ENCODE peak calls at places on chromosomes 13 and 19, in five cellular contexts. One of them, this sample, is unnamed.

GRCh38 chr13:67267136-67267535 is 37.0 kb upstream of the PCDH9 start:
- DNase-seq in H1: no peak
- DNase-seq in K562: no peak
- DNase-seq in A549: no peak
- DNase-seq in GM12878: no peak
- DNase-seq in this sample: no peak

GRCh38 chr13:35884211-35884610 is 247.0 kb downstream of the DCLK1 start:
- DNase-seq in GM12878: no peak
- DNase-seq in H1: no peak
- DNase-seq in A549: no peak
- DNase-seq in K562: no peak
- DNase-seq in this sample: no peak

GRCh38 chr13:52644108-52644507 is 1.9 kb downstream of the HNRNPA1L2 start:
- DNase-seq in GM12878: no peak
- DNase-seq in K562: no peak
- DNase-seq in H1: no peak
- DNase-seq in A549: no peak
- DNase-seq in this sample: no peak

GRCh38 chr19:7679017-7679720 is 1.5 kb upstream of the TRAPPC5 start:
- DNase-seq in K562: no peak
- DNase-seq in A549: peak; percentile 30
- DNase-seq in GM12878: no peak
- DNase-seq in H1: no peak
- DNase-seq in this sample: peak; percentile 36

GRCh38 chr13:39956036-39956435 is 300.6 kb downstream of the COG6 start:
- DNase-seq in H1: no peak
- DNase-seq in GM12878: peak; percentile 73
- DNase-seq in K562: no peak
- DNase-seq in A549: no peak
- DNase-seq in this sample: no peak

GRCh38 chr13:112767506-112768471 is 78.0 kb downstream of the ATP11A start:
- DNase-seq in K562: no peak
- DNase-seq in A549: no peak
- DNase-seq in H1: no peak
- DNase-seq in GM12878: peak; percentile 17
- DNase-seq in this sample: no peak

GRCh38 chr19:29245221-29245620 is 32.3 kb upstream of the UQCRFS1 start:
- DNase-seq in K562: no peak
- DNase-seq in GM12878: no peak
- DNase-seq in H1: no peak
- DNase-seq in A549: no peak
- DNase-seq in this sample: no peak

GRCh38 chr13:46383383-46383782 is 3.7 kb downstream of the RUBCNL start:
- DNase-seq in K562: no peak
- DNase-seq in A549: no peak
- DNase-seq in GM12878: no peak
- DNase-seq in H1: no peak
- DNase-seq in this sample: no peak

GRCh38 chr19:41864374-41864773 is 4.3 kb downstream of the RPS19 start:
- DNase-seq in A549: no peak
- DNase-seq in K562: no peak
- DNase-seq in H1: no peak
- DNase-seq in GM12878: no peak
- DNase-seq in this sample: no peak

GRCh38 chr13:20684535-20684934 is 19.0 kb upstream of the IL17D start:
- DNase-seq in H1: no peak
- DNase-seq in A549: no peak
- DNase-seq in K562: no peak
- DNase-seq in GM12878: no peak
- DNase-seq in this sample: no peak

GRCh38 chr19:35000647-35001501 is 751 bp downstream of the GRAMD1A start:
- DNase-seq in A549: peak; percentile 79
- DNase-seq in K562: peak; percentile 45
- DNase-seq in GM12878: no peak
- DNase-seq in H1: peak; percentile 34
- DNase-seq in this sample: peak; percentile 59

GRCh38 chr19:35000338-35000646 is 169 bp downstream of the GRAMD1A start:
- DNase-seq in A549: no peak
- DNase-seq in K562: no peak
- DNase-seq in H1: no peak
- DNase-seq in GM12878: no peak
- DNase-seq in this sample: no peak

GRCh38 chr19:34999498-35000337 is at the start of gene GRAMD1A:
- DNase-seq in GM12878: no peak
- DNase-seq in H1: peak; percentile 69
- DNase-seq in K562: peak; percentile 96
- DNase-seq in A549: peak; percentile 98
- DNase-seq in this sample: peak; percentile 81

GRCh38 chr19:34996978-34997640 is 3.0 kb upstream of the GRAMD1A start:
- DNase-seq in A549: no peak
- DNase-seq in GM12878: no peak
- DNase-seq in K562: no peak
- DNase-seq in H1: no peak
- DNase-seq in this sample: peak; percentile 79

GRCh38 chr19:34998777-34999497 is 1.2 kb upstream of the GRAMD1A start:
- DNase-seq in GM12878: no peak
- DNase-seq in K562: peak; percentile 54
- DNase-seq in H1: no peak
- DNase-seq in A549: no peak
- DNase-seq in this sample: peak; percentile 23
- H3K4me1 ChIP-seq in GM12878: peaks cover 43% of the 10 kb centered on the region
- H3K4me1 ChIP-seq in K562: peaks cover 27% of the 10 kb centered on the region
- H3K4me1 ChIP-seq in H1: peaks cover 8% of the 10 kb centered on the region
- H3K4me1 ChIP-seq in A549: peaks cover 80% of the 10 kb centered on the region
- H3K4me1 ChIP-seq in this sample: peaks cover 81% of the 10 kb centered on the region

GRCh38 chr19:40827386-40828247 is 22.6 kb downstream of the CYP2A6 start:
- DNase-seq in K562: no peak
- DNase-seq in A549: no peak
- DNase-seq in H1: no peak
- DNase-seq in GM12878: no peak
- DNase-seq in this sample: no peak

GRCh38 chr19:40836754-40837429 is 13.4 kb downstream of the CYP2A6 start:
- DNase-seq in K562: no peak
- DNase-seq in GM12878: no peak
- DNase-seq in H1: no peak
- DNase-seq in A549: no peak
- DNase-seq in this sample: no peak

GRCh38 chr19:40829205-40829604 is 21.0 kb downstream of the CYP2A6 start:
- DNase-seq in K562: no peak
- DNase-seq in GM12878: no peak
- DNase-seq in A549: no peak
- DNase-seq in H1: no peak
- DNase-seq in this sample: no peak

DNA sequence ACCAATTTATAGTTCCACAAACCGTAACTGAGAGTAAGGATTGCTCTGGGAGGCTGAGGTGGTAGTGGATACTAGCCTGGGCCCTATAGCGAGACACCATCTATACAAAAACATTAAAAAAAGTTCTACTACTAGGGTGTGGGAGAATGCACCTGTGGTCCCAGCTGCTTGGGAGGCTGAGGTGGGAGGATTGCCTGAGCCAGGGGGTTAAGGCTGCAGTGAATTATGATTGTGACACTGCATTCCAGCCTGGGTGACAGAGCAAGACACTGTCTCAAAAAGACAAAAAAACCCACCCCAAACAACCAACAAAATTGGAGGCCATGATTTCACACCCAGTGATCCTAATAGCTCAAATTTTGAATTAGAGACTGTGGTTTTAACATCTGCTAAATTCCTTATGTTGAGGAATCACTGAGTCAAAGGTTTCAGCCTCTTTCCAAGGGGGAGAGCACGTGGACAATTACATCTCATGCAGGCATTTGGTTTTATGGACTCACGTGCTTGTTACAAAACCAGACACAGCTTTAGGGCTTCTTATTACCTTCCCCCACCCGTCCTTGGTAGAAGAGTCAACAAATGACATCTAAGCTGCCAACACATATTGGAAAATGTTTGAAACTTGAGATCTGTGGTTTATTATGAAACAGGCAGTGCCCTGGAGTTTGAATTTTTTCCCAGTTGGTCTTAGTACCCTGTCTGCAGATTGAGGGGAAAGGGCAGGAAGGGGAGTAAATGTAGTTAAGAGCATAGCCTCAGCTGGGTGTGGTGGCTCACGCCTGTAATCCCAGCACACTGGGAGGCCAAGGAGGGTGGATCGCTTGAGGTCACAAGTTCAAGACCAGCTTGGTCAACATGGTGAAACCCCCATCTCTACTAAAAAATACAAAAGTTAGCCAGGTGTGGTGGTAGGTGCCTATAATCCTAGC is 18.5 kb downstream of the CYP2A6 start:
- DNase-seq in A549: peak; percentile 90
- DNase-seq in GM12878: no peak
- DNase-seq in K562: no peak
- DNase-seq in H1: no peak
- DNase-seq in this sample: peak; percentile 96
- TF ChIP-seq KDM1A in A549: no peak
- TF ChIP-seq KDM1A in GM12878: no peak
- TF ChIP-seq KDM1A in K562: no peak
- TF ChIP-seq KDM1A in H1: no peak
- TF ChIP-seq KDM1A in this sample: no peak

GRCh38 chr19:56113071-56113632 is 7.9 kb downstream of the ZNF787 start:
- DNase-seq in GM12878: no peak
- DNase-seq in H1: no peak
- DNase-seq in K562: no peak
- DNase-seq in A549: no peak
- DNase-seq in this sample: no peak

GRCh38 chr19:56110515-56111448 is 10.3 kb downstream of the ZNF787 start:
- DNase-seq in H1: no peak
- DNase-seq in GM12878: no peak
- DNase-seq in K562: no peak
- DNase-seq in A549: no peak
- DNase-seq in this sample: peak; percentile 78

GRCh38 chr19:56114051-56114694 is 6.9 kb downstream of the ZNF787 start:
- DNase-seq in A549: no peak
- DNase-seq in GM12878: no peak
- DNase-seq in H1: no peak
- DNase-seq in K562: no peak
- DNase-seq in this sample: no peak

GRCh38 chr19:56111601-56112312 is 9.3 kb downstream of the ZNF787 start:
- DNase-seq in H1: no peak
- DNase-seq in K562: no peak
- DNase-seq in GM12878: no peak
- DNase-seq in A549: no peak
- DNase-seq in this sample: peak; percentile 45

GRCh38 chr19:56112313-56112709 is 8.8 kb downstream of the ZNF787 start:
- DNase-seq in H1: no peak
- DNase-seq in GM12878: no peak
- DNase-seq in K562: no peak
- DNase-seq in A549: no peak
- DNase-seq in this sample: no peak
- H3K4me1 ChIP-seq in H1: peaks cover 6% of the 10 kb centered on the region
- H3K4me1 ChIP-seq in GM12878: peaks cover 44% of the 10 kb centered on the region
- H3K4me1 ChIP-seq in K562: peaks cover 8% of the 10 kb centered on the region
- H3K4me1 ChIP-seq in A549: peaks cover 18% of the 10 kb centered on the region
- H3K4me1 ChIP-seq in this sample: peaks cover 86% of the 10 kb centered on the region

GRCh38 chr13:50384724-50385123 is 369.5 kb downstream of the KCNRG start:
- DNase-seq in A549: no peak
- DNase-seq in K562: no peak
- DNase-seq in H1: no peak
- DNase-seq in GM12878: no peak
- DNase-seq in this sample: no peak

GRCh38 chr13:50388481-50388880 is 373.2 kb downstream of the KCNRG start:
- DNase-seq in H1: no peak
- DNase-seq in A549: no peak
- DNase-seq in K562: no peak
- DNase-seq in GM12878: no peak
- DNase-seq in this sample: no peak

GRCh38 chr13:50386527-50387123 is 371.4 kb downstream of the KCNRG start:
- DNase-seq in A549: no peak
- DNase-seq in K562: no peak
- DNase-seq in GM12878: no peak
- DNase-seq in H1: no peak
- DNase-seq in this sample: no peak

GRCh38 chr13:50389726-50390125 is 374.5 kb downstream of the KCNRG start:
- DNase-seq in K562: no peak
- DNase-seq in GM12878: no peak
- DNase-seq in H1: no peak
- DNase-seq in A549: no peak
- DNase-seq in this sample: no peak

DNA sequence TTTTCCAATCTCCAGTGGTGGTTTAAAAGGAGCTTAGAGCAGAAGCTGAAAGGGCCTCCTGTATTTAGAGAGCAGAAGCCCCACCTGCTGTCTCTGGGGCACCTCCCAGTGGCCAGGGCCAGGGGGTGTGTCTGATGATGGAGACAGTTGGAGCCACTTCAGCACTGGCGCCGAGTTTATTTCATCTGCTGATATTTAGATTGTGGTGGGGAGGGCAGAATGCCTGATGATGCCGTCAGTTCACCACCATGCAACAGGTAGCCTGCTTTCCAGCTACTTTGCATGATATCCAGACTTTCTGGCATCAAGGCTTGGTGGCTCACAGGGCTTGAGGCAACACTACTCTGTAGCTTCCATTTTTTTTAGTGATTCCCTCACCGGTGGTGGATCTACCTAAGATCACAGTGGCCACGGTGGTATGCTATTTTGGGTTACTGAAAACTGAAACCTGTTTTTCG is 371.9 kb downstream of the KCNRG start:
- DNase-seq in H1: no peak
- DNase-seq in GM12878: no peak
- DNase-seq in K562: peak; percentile 65
- DNase-seq in A549: no peak
- DNase-seq in this sample: peak; percentile 25
- TF ChIP-seq KDM1A in H1: no peak
- TF ChIP-seq KDM1A in GM12878: no peak
- TF ChIP-seq KDM1A in K562: peak; percentile 83
- TF ChIP-seq KDM1A in A549: no peak
- TF ChIP-seq KDM1A in this sample: no peak

GRCh38 chr19:1164684-1165531 is 9.2 kb downstream of the SBNO2 start:
- DNase-seq in A549: no peak
- DNase-seq in GM12878: no peak
- DNase-seq in K562: peak; percentile 50
- DNase-seq in H1: no peak
- DNase-seq in this sample: no peak
- H3K4me1 ChIP-seq in A549: peaks cover 44% of the 10 kb centered on the region
- H3K4me1 ChIP-seq in GM12878: no peaks in the 10 kb centered on the region
- H3K4me1 ChIP-seq in K562: peaks cover 5% of the 10 kb centered on the region
- H3K4me1 ChIP-seq in H1: no peaks in the 10 kb centered on the region
- H3K4me1 ChIP-seq in this sample: peaks cover 35% of the 10 kb centered on the region

DNA sequence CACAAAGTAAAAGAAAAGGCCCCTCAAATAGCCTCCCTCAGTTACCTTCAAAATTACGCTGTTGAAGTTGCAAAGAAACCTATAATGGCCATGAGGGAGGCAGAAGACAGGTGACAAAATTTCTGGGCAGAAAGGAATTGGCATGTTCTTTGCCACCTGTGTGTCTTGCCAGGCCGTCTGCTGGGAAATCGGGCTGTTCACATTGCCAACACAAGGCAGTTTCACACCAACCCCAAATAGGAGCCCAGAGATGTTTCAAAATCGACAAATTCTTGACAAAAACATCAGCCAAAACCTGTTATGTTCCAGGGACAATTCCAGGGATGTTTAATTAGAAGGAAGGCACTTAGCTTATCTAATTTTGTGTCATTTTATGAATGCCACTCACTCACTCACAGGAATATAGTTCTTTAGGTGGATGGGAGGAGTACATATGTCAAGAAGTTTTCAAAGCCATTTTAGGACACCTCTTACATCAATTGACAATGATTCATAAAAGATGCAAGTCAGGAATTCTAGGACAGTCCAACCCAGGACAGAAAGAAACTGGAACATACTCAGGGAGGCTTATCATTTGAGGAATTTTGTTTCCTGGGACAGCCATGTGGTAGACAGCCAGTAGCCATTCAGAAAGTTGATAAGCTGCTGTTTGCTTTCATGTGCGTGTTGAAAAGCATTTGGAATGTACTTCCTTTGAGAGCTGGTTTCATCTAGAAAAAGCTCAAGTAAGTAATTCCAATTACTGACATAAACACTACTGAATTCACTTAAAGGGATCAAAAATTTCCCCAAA is 164.6 kb downstream of the RGCC start:
- DNase-seq in GM12878: no peak
- DNase-seq in A549: no peak
- DNase-seq in K562: no peak
- DNase-seq in H1: no peak
- DNase-seq in this sample: peak; percentile 35
- TF ChIP-seq KDM1A in GM12878: no peak
- TF ChIP-seq KDM1A in A549: no peak
- TF ChIP-seq KDM1A in K562: no peak
- TF ChIP-seq KDM1A in H1: no peak
- TF ChIP-seq KDM1A in this sample: no peak

This sample was measured in HepG2.